ENCODE peak calls at places on chromosomes 1 and 21, in nine cellular contexts. Z, T, G, J, F, V, I, K and H are unnamed samples.

GRCh38 chr1:235054961-235055360 is 73.7 kb downstream of the TOMM20 start:
- DNase-seq in G (no peak), K (no peak), T (no peak), F (no peak), J (no peak), Z (no peak), V (no peak), I (no peak), H (no peak)

GRCh38 chr1:69086148-69086547 is 481.6 kb upstream of the LRRC7 start:
- DNase-seq in Z (no peak), F (no peak), T (no peak), V (no peak), I (no peak), J (no peak), G (no peak), K (no peak), H (no peak)

GRCh38 chr1:38693031-38693430 is 166.5 kb downstream of the RRAGC start:
- DNase-seq in F (no peak), I (no peak), K (no peak), T (no peak), V (no peak), Z (no peak), G (no peak), J (no peak), H (no peak)

GRCh38 chr1:226946841-226947240 is 6.7 kb downstream of the COQ8A start:
- DNase-seq in G (no peak), J (no peak), V (no peak), K (peak; percentile 31), I (no peak), Z (no peak), T (no peak), F (no peak), H (no peak)

GRCh38 chr1:181152892-181153633 is 64.6 kb downstream of the IER5 start:
- DNase-seq in G (peak; percentile 59), T (peak; percentile 62), I (peak; percentile 62), F (peak; percentile 78), J (peak; percentile 85), K (peak; percentile 77), V (peak; percentile 86), Z (peak; percentile 58), H (no peak)

GRCh38 chr1:115828101-115829022 is 12.6 kb downstream of the NHLH2 start:
- DNase-seq in Z (peak; percentile 5), F (no peak), V (peak; percentile 16), J (peak; percentile 35), T (peak; percentile 68), I (no peak), G (no peak), K (peak; percentile 57), H (no peak)

GRCh38 chr1:154420172-154420571 is 15.0 kb downstream of the IL6R start:
- DNase-seq in T (no peak), J (peak; percentile 72), V (peak; percentile 83), G (peak; percentile 46), K (peak; percentile 96), Z (peak; percentile 74), F (no peak), I (no peak), H (peak; percentile 84)

GRCh38 chr1:241825581-241825980 is 22.4 kb upstream of the EXO1 start:
- DNase-seq in Z (no peak), F (no peak), G (no peak), V (no peak), I (no peak), T (no peak), J (no peak), K (peak; percentile 43), H (no peak)

GRCh38 chr1:244615301-244615700 is 37.6 kb upstream of the DESI2 start:
- DNase-seq in J (no peak), G (no peak), T (no peak), F (no peak), Z (no peak), V (no peak), I (no peak), K (no peak), H (no peak)

GRCh38 chr1:77316966-77317365 is 35.1 kb downstream of the AK5 start:
- DNase-seq in I (no peak), J (no peak), V (no peak), T (no peak), G (no peak), F (no peak), K (peak; percentile 10), Z (no peak), H (no peak)

GRCh38 chr1:212785871-212786270 is 5.7 kb downstream of the NSL1 start:
- DNase-seq in J (no peak), F (no peak), T (no peak), I (no peak), Z (no peak), G (no peak), K (no peak), V (no peak), H (no peak)

GRCh38 chr21:32776743-32777142 is 5.2 kb upstream of the PAXBP1 start:
- DNase-seq in J (no peak), V (no peak), F (no peak), Z (no peak), T (no peak), G (no peak), I (no peak), K (no peak), H (no peak)

GRCh38 chr1:184021666-184022198 is 15.8 kb downstream of the COLGALT2 start:
- DNase-seq in T (no peak), V (no peak), Z (no peak), G (peak; percentile 39), F (no peak), I (no peak), K (no peak), J (no peak), H (no peak)

GRCh38 chr1:165631403-165632151 is 543 bp downstream of the MGST3 start:
- DNase-seq in T (peak; percentile 47), Z (peak; percentile 49), K (peak; percentile 90), I (peak; percentile 35), V (peak; percentile 59), J (peak; percentile 58), G (peak; percentile 55), F (peak; percentile 62), H (peak; percentile 60)

GRCh38 chr1:64875101-64875500 is 91.2 kb downstream of the JAK1 start:
- DNase-seq in I (no peak), K (no peak), V (no peak), T (no peak), Z (no peak), J (no peak), G (no peak), F (no peak), H (no peak)

GRCh38 chr1:116879478-116880133 is 30.1 kb upstream of the PTGFRN start:
- DNase-seq in Z (no peak), G (no peak), T (no peak), F (no peak), J (peak; percentile 38), I (no peak), K (no peak), V (no peak), H (no peak)

GRCh38 chr1:18132022-18132706 is 24.6 kb downstream of the IGSF21 start:
- DNase-seq in G (no peak), K (no peak), J (no peak), T (no peak), I (no peak), F (no peak), V (no peak), Z (no peak), H (no peak)

GRCh38 chr1:108082006-108082405 is 117.0 kb upstream of the VAV3 start:
- DNase-seq in K (peak; percentile 15), V (no peak), G (no peak), F (no peak), I (no peak), T (no peak), Z (peak; percentile 19), J (no peak), H (no peak)

DNA sequence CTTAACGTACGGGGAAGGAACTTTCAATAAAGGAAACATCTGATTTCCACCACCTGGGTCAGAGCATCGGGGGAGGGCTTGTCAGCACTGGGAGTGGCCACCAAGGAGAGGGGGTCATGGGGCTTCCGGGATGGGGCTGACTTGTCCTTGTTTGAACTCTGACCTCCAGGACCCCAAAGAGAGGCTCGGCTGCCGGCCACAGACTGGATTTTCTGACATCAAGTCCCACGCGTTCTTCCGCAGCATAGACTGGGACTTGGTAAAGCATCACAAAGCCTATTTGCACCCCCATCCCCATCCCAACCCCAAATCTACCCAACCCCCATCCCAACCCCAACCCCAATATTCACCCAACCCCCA is 19.5 kb downstream of the FAAP20 start:
- DNase-seq in F (no peak), V (no peak), I (no peak), Z (no peak), J (no peak), G (no peak), T (no peak), K (no peak), H (no peak)
- H3K4me3 ChIP-seq in F (no peak overlapping the region), V (peak overlapping the region; percentile 32), I (no peak overlapping the region), Z (no peak overlapping the region), J (peak overlapping the region; percentile 32), G (no peak overlapping the region), T (no peak overlapping the region), K (peak overlapping the region; percentile 43), H (no peak overlapping the region)

GRCh38 chr1:187063271-187063670 is 234.5 kb downstream of the PLA2G4A start:
- DNase-seq in K (no peak), I (no peak), T (no peak), V (no peak), J (no peak), F (no peak), Z (no peak), G (no peak), H (no peak)

GRCh38 chr1:187070076-187070475 is 241.3 kb downstream of the PLA2G4A start:
- DNase-seq in I (no peak), Z (no peak), F (no peak), V (no peak), T (no peak), J (no peak), K (peak; percentile 30), G (no peak), H (no peak)

DNA sequence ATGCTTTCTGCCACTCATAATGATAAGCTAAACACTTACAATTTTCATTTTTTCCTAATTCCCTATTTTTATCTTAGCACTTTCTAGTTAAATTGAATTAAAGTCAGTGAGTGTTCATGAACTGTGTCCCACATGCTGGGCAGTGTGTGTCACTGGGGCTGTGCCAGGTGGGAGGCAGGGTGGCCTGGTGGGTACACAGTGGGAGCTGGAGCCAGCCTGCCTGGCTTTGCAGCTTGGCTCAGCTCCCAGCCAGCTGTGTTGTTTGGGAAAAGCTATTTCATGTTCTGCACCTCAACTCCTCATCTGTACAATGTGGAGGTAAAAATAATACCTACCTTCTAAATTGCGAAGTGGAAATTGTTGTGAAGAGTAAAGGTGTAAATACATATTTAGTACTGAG is 238.4 kb downstream of the PLA2G4A start:
- DNase-seq in G (peak; percentile 40), V (no peak), I (no peak), Z (no peak), J (peak; percentile 40), F (no peak), K (no peak), T (no peak), H (no peak)
- H3K4me3 ChIP-seq in G (no peak overlapping the region), V (no peak overlapping the region), I (no peak overlapping the region), Z (no peak overlapping the region), J (no peak overlapping the region), F (no peak overlapping the region), K (no peak overlapping the region), T (no peak overlapping the region), H (no peak overlapping the region)

GRCh38 chr1:2145946-2146835 is 48.4 kb downstream of the FAAP20 start:
- DNase-seq in Z (no peak), V (no peak), I (no peak), K (no peak), T (no peak), G (no peak), J (no peak), F (no peak), H (no peak)
- H3K4me3 ChIP-seq in Z (no peak overlapping the region), V (no peak overlapping the region), I (no peak overlapping the region), K (no peak overlapping the region), T (no peak overlapping the region), G (no peak overlapping the region), J (no peak overlapping the region), F (no peak overlapping the region), H (no peak overlapping the region)

GRCh38 chr1:56216173-56216572 is 363.2 kb downstream of the PLPP3 start:
- DNase-seq in I (no peak), F (no peak), V (peak; percentile 43), T (no peak), K (peak; percentile 76), G (no peak), J (no peak), Z (peak; percentile 33), H (no peak)
- H3K4me3 ChIP-seq in I (no peak overlapping the region), F (no peak overlapping the region), V (no peak overlapping the region), T (no peak overlapping the region), K (no peak overlapping the region), G (no peak overlapping the region), J (no peak overlapping the region), Z (no peak overlapping the region), H (no peak overlapping the region)